ENCODE peak calls at places on chromosomes 11 and 22, in eight cellular contexts. Q is uterus, W is A549, J is GM12891, S is transverse colon, I is GM12892, O is right lobe of liver, X is adrenal gland. K is an unnamed sample.

GRCh38 chr11:66725646-66726045 is 3.4 kb downstream of the SPTBN2 start:
- DNase-seq in Q (no peak), W (no peak), J (no peak), S (no peak), I (no peak), O (no peak), X (no peak), K (no peak)

GRCh38 chr11:122248939-122249338 is 132.9 kb upstream of the BLID start:
- DNase-seq in Q (no peak), W (no peak), J (no peak), S (no peak), I (no peak), O (no peak), X (no peak), K (no peak)

GRCh38 chr11:86743223-86744118 is 56.9 kb upstream of the PRSS23 start:
- DNase-seq in Q (peak), W (peak), J (no peak), S (peak), I (no peak), O (no peak), X (peak), K (no peak)

GRCh38 chr22:48240165-48240934 is 1477.9 kb downstream of the TBC1D22A start:
- DNase-seq in Q (no peak), W (no peak), J (no peak), S (no peak), I (no peak), O (no peak), X (no peak), K (no peak)

GRCh38 chr11:33452806-33453205 is 195.6 kb downstream of the HIPK3 start:
- DNase-seq in Q (no peak), W (peak), J (no peak), S (no peak), I (no peak), O (no peak), X (peak), K (peak)

GRCh38 chr11:76777325-76777724 is 5.8 kb upstream of the TSKU start:
- DNase-seq in Q (no peak), W (no peak), J (no peak), S (no peak), I (no peak), O (no peak), X (no peak), K (no peak)

GRCh38 chr11:91800208-91800914 is 424.3 kb upstream of the FAT3 start:
- DNase-seq in Q (no peak), W (no peak), J (no peak), S (no peak), I (no peak), O (no peak), X (no peak), K (no peak)

GRCh38 chr11:100825610-100826009 is 138.5 kb downstream of the ARHGAP42 start:
- DNase-seq in Q (no peak), W (no peak), J (no peak), S (no peak), I (no peak), O (no peak), X (no peak), K (no peak)

GRCh38 chr11:3216027-3216525 is 2.5 kb downstream of the MRGPRG start:
- DNase-seq in Q (peak), W (no peak), J (no peak), S (peak), I (no peak), O (no peak), X (no peak), K (no peak)

GRCh38 chr11:29024386-29024785 is 916.2 kb downstream of the METTL15 start:
- DNase-seq in Q (no peak), W (no peak), J (no peak), S (no peak), I (no peak), O (no peak), X (no peak), K (no peak)

GRCh38 chr22:38788417-38788816 is 5.5 kb downstream of the DNAL4 start:
- DNase-seq in Q (no peak), W (peak), J (no peak), S (no peak), I (no peak), O (no peak), X (peak), K (no peak)

GRCh38 chr11:26227311-26227710 is 104.6 kb upstream of the ANO3 start:
- DNase-seq in Q (no peak), W (peak), J (no peak), S (no peak), I (no peak), O (no peak), X (no peak), K (peak)

GRCh38 chr11:34162856-34163255 is 57.4 kb downstream of the NAT10 start:
- DNase-seq in Q (no peak), W (no peak), J (no peak), S (no peak), I (no peak), O (no peak), X (no peak), K (no peak)

GRCh38 chr11:112195906-112196305 is 20.6 kb downstream of the BCO2 start:
- DNase-seq in Q (no peak), W (peak), J (no peak), S (no peak), I (no peak), O (no peak), X (no peak), K (no peak)

GRCh38 chr11:62544521-62545436 is 1.8 kb downstream of the AHNAK start:
- DNase-seq in Q (no peak), W (peak), J (no peak), S (peak), I (no peak), O (no peak), X (no peak), K (peak)

GRCh38 chr22:27760474-27760873 is 41.1 kb downstream of the MN1 start:
- DNase-seq in Q (no peak), W (no peak), J (no peak), S (no peak), I (no peak), O (no peak), X (no peak), K (no peak)

GRCh38 chr11:122207921-122208764 is 92.1 kb upstream of the BLID start:
- DNase-seq in Q (no peak), W (no peak), J (no peak), S (no peak), I (no peak), O (no peak), X (no peak), K (no peak)

GRCh38 chr11:86488553-86488952 is 113.9 kb downstream of the CCDC81 start:
- DNase-seq in Q (no peak), W (no peak), J (no peak), S (no peak), I (no peak), O (no peak), X (no peak), K (no peak)

GRCh38 chr11:123239371-123240150 is 44.5 kb upstream of the CLMP start:
- DNase-seq in Q (no peak), W (no peak), J (no peak), S (no peak), I (no peak), O (no peak), X (no peak), K (peak)

GRCh38 chr11:70630816-70631623 is 232.7 kb downstream of the CTTN start:
- DNase-seq in Q (no peak), W (no peak), J (no peak), S (no peak), I (no peak), O (no peak), X (peak), K (no peak)

GRCh38 chr11:68581439-68581838 is 102.9 kb upstream of the GAL start:
- DNase-seq in Q (no peak), W (peak), J (no peak), S (no peak), I (no peak), O (no peak), X (no peak), K (no peak)

GRCh38 chr11:615453-616319 is at the start of gene IRF7:
- DNase-seq in Q (peak), W (peak), J (peak), S (peak), I (peak), O (peak), X (peak), K (peak)
- TF ChIP-seq POLR2A in Q (peak), W (peak), J (peak), S (peak), I (peak), O (peak), X (peak), K (peak)

GRCh38 chr22:36913431-36914382 is at the start of gene CSF2RB:
- DNase-seq in Q (no peak), W (no peak), J (no peak), S (peak), I (no peak), O (no peak), X (peak), K (no peak)
- TF ChIP-seq POLR2A in Q (no peak), W (no peak), J (no peak), S (peak), I (peak), O (no peak), X (no peak), K (no peak)

GRCh38 chr11:65572356-65573043 is at the start of gene FAM89B:
- DNase-seq in Q (peak), W (peak), J (no peak), S (peak), I (peak), O (peak), X (peak), K (no peak)
- TF ChIP-seq POLR2A in Q (peak), W (peak), J (no peak), S (no peak), I (peak), O (peak), X (peak), K (peak)

DNA sequence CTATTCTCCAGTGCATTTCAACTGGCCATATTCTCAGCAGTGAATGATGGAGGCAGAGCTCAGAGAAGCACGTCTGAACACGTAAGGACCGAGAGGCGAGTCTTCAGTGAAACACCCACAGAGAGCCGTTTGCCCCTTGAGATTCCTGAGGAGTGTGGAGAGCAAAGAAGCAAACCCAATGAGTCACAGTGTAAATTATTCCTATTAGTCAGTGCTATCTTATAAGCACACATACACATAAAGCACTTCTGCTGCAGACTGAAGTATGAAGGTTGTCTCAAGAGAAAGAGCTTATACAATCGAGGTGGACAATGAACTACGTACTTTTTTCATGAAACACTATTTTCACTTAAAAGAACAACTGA is 37.4 kb downstream of the GALNT18 start:
- DNase-seq in Q (no peak), W (peak), J (no peak), S (no peak), I (no peak), O (no peak), X (no peak), K (peak)
- TF ChIP-seq POLR2A in Q (no peak), W (no peak), J (no peak), S (no peak), I (no peak), O (no peak), X (no peak), K (no peak)

GRCh38 chr22:36335621-36336020 is 52.1 kb downstream of the MYH9 start:
- DNase-seq in Q (no peak), W (no peak), J (no peak), S (no peak), I (no peak), O (no peak), X (no peak), K (no peak)

GRCh38 chr22:36339171-36340065 is 48.3 kb downstream of the MYH9 start:
- DNase-seq in Q (no peak), W (no peak), J (no peak), S (no peak), I (no peak), O (no peak), X (no peak), K (no peak)

GRCh38 chr22:36334838-36335603 is 52.7 kb downstream of the MYH9 start:
- DNase-seq in Q (no peak), W (no peak), J (no peak), S (no peak), I (no peak), O (no peak), X (peak), K (peak)

GRCh38 chr22:36336246-36337182 is 51.3 kb downstream of the MYH9 start:
- DNase-seq in Q (no peak), W (no peak), J (no peak), S (no peak), I (no peak), O (no peak), X (peak), K (no peak)

GRCh38 chr22:36337365-36338130 is 50.2 kb downstream of the MYH9 start:
- DNase-seq in Q (no peak), W (no peak), J (no peak), S (no peak), I (no peak), O (no peak), X (no peak), K (no peak)
- TF ChIP-seq POLR2A in Q (no peak), W (no peak), J (no peak), S (no peak), I (no peak), O (no peak), X (peak), K (no peak)

GRCh38 chr11:10326080-10326964 is 21.4 kb downstream of the ADM start:
- DNase-seq in Q (peak), W (peak), J (no peak), S (peak), I (no peak), O (peak), X (peak), K (no peak)
- TF ChIP-seq POLR2A in Q (no peak), W (no peak), J (no peak), S (no peak), I (no peak), O (no peak), X (no peak), K (no peak)

GRCh38 chr11:114439229-114440120 is at the start of gene REXO2:
- DNase-seq in Q (peak), W (peak), J (peak), S (peak), I (peak), O (peak), X (peak), K (peak)
- TF ChIP-seq POLR2A in Q (peak), W (peak), J (no peak), S (peak), I (no peak), O (peak), X (peak), K (peak)

DNA sequence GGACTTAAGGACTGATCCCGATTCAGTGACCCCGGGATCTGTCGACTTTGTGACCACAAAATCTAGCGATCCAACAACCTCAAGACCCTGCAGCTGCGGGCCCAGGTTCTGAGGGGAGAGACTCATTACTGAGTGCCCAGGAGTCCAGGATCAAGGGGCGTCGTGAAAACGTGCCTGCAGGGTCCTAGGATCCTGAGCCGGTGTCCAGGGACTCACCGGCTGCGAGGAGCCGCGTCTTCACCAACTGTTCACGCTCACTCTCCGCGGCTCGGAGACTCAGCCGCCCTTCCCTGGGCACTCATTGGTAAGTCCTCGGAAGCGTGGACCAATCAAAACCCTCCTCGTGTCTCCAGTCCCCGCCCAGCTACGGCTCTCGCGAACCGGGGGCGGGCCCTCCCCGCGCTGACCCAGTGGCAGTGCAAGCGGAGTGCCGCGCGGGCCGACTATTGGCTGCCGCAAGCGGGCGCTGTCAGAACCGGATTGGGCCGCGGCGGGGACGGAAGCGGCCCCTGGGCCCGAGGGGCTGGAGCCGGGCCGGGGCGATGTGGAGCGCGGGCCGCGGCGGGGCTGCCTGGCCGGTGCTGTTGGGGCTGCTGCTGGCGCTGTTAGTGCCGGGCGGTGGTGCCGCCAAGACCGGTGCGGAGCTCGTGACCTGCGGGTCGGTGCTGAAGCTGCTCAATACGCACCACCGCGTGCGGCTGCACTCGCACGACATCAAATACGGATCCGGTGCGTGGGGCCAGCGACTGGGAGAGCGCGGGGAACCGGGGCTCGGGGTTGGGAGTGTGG is at the start of gene SDF2L1:
- DNase-seq in Q (peak), W (peak), J (peak), S (peak), I (peak), O (peak), X (peak), K (peak)
- TF ChIP-seq POLR2A in Q (peak), W (peak), J (peak), S (peak), I (peak), O (peak), X (peak), K (peak)